ENCODE peak calls at places on chromosomes 11 and 22, in four cellular contexts. K is thyroid gland, W is GM12891, Y is A549. X is an unnamed sample.

GRCh38 chr22:45413368-45414211 is at the start of the genes RIBC2 and SMC1B:
- DNase-seq in K (peak; percentile 71), W (peak; percentile 84), Y (peak; percentile 82), X (peak; percentile 87)

GRCh38 chr11:50088231-50088630 is 55.6 kb downstream of the OR4C45 start:
- DNase-seq in K (no peak), W (no peak), Y (no peak), X (no peak)

GRCh38 chr11:122784325-122785155 is 53.8 kb upstream of the CRTAM start:
- DNase-seq in W (no peak), K (no peak), Y (no peak), X (no peak)

GRCh38 chr22:32917577-32918375 is 116.3 kb downstream of the TIMP3 start:
- DNase-seq in W (no peak), K (peak; percentile 51), Y (no peak), X (no peak)

GRCh38 chr11:11533751-11534150 is 88.1 kb downstream of the GALNT18 start:
- DNase-seq in K (no peak), Y (no peak), W (no peak), X (no peak)

GRCh38 chr11:119218141-119218878 is 12.2 kb downstream of the CBL start:
- DNase-seq in W (no peak), Y (peak; percentile 68), K (no peak), X (peak; percentile 92)

GRCh38 chr11:45805305-45806071 is 539 bp downstream of the SLC35C1 start:
- DNase-seq in K (peak; percentile 30), Y (peak; percentile 25), W (no peak), X (no peak)

GRCh38 chr11:65556470-65557279 is 1.5 kb downstream of the LTBP3 start:
- DNase-seq in W (no peak), K (no peak), Y (no peak), X (no peak)

GRCh38 chr11:71101606-71102005 is 150.8 kb downstream of the SHANK2 start:
- DNase-seq in K (no peak), Y (no peak), W (no peak), X (no peak)

GRCh38 chr22:30574095-30574981 is at the start of gene GAL3ST1:
- DNase-seq in Y (peak; percentile 66), K (no peak), W (no peak), X (no peak)

GRCh38 chr11:46298699-46299424 is 21.4 kb downstream of the CREB3L1 start:
- DNase-seq in W (no peak), Y (no peak), K (no peak), X (no peak)

DNA sequence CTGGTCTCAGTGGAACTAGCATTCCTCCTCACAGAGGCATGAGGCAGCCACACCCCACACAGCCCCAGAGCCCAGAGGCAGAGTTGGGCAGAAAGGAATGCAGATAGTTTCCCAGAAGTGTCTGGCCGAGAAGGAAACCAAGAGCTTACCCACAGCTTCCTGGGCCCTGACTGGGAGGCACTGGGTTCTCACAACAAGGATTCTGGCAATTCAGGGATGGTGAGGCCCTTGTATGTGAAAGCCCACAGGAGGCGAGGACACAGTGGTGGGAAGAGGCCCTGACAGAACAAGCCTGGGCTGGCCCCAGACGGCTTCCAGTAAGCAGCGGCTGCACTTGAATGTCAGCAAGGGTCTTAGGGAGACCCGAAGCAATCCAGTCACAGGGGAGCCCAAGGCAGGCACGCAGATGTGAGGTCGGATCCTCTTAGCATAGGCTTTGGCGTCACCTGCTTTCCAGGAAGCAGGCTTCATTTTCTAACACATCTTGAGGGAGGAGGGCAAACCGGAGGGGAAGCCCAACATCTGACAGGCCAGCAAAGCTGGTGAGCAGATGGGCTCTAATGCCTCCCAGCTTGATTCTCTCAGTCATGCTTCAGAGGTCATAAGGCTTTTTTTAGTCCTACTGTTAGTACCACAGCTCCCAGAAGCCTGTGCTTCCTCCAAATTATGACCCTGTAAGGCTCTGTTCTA is 78.3 kb upstream of the AKIP1 start:
- DNase-seq in K (peak; percentile 45), Y (no peak), W (no peak), X (no peak)
- TF ChIP-seq POLR2A in K (no peak), Y (no peak), W (no peak), X (no peak)

DNA sequence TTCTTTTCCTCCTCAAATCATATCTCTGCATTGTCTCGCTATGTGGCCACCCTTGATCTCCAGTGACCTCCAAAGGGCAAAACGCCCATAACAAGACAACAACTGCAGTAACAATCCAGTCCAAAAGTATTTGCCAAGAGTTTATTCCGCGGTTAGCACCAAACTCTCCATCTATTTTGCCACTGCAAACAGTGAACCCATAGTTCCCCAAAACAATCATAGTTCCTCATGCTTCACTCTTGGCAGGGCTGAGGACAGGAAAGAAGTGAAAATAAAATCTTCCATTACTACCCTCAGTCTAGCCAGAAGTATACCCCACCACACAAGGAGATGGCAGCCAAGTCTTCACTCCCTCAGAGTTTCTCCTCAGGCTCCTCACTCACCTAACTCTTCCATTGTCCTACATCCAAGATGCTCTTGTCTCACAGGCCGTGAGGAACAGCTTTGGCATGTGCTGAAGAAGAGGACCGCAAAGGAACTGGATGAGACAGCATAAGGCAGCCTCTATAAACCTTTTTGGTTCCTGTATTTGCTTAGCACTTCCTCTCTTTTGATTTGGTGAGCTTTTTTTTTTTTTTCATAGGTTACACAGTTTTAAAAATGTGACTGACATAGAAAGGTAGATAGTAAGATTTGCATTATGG is at the start of gene LPXN:
- DNase-seq in K (no peak), W (no peak), Y (no peak), X (no peak)
- TF ChIP-seq POLR2A in K (no peak), W (peak; percentile 98), Y (no peak), X (no peak)

DNA sequence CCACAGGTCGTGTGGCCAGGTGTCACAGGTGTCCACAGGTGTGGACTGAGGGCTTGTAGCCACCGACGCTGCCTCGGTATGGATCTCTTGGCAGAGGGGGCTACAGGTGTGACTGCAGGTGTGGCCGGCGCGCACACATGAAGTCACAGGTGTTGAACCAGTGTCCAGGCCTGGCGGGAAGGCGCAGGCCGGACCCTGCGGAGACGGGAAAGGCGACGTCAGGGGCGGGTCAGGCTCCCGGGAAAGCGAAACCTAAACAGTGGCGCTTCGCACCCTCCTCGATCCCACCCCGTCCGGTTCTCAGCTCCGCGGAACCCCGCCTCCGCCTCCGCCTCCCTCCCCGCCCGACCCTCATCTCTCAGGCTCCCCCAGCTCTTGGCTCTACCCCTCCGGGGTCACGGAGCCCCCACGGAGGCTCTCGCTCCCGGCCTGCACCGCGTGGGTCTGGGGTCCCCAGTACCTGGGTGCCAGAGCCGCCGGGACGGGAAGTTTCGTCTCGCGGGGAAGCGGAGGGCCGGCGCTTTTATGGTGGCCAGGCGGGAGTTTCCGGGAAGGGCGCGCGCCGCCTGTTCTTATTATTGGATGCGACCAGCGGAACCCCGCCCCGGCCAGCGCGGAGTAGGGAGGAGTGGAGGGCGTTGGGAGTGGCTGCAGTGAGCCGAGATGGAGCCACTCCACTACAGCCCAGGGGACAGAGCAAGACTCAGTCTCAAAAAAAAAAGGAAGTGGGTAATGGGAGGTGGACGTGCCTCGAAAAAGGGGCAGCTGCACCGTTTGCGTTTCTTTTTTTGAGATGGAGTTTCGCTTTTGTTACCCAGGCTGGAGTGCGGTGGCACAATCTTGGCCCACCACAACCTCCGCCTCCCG is at the start of gene IRF7:
- DNase-seq in K (peak; percentile 98), Y (peak; percentile 92), W (peak; percentile 96), X (peak; percentile 73)
- TF ChIP-seq POLR2A in K (peak; percentile 87), Y (peak; percentile 61), W (peak; percentile 85), X (peak; percentile 54)

GRCh38 chr22:38860291-38861169 is 11.5 kb downstream of the CBX6 start:
- DNase-seq in Y (no peak), W (no peak), K (no peak), X (no peak)
- TF ChIP-seq POLR2A in Y (no peak), W (peak; percentile 71), K (no peak), X (no peak)

GRCh38 chr11:72793452-72794367 is at the start of gene STARD10:
- DNase-seq in K (peak; percentile 96), Y (peak; percentile 94), W (peak; percentile 96), X (peak; percentile 87)
- TF ChIP-seq POLR2A in K (peak; percentile 63), Y (peak; percentile 48), W (peak; percentile 68), X (peak; percentile 20)

GRCh38 chr11:34052608-34053160 is 1.2 kb downstream of the CAPRIN1 start:
- DNase-seq in Y (no peak), K (peak; percentile 17), W (no peak), X (no peak)

GRCh38 chr11:34051349-34052035 is at the start of gene CAPRIN1:
- DNase-seq in Y (peak; percentile 89), K (peak; percentile 87), W (peak; percentile 86), X (peak; percentile 84)

GRCh38 chr11:34052036-34052607 is 591 bp downstream of the CAPRIN1 start:
- DNase-seq in K (peak; percentile 93), W (peak; percentile 87), Y (peak; percentile 86), X (peak; percentile 64)

GRCh38 chr11:34055218-34056000 is 3.9 kb downstream of the CAPRIN1 start:
- DNase-seq in Y (no peak), K (no peak), W (no peak), X (no peak)

DNA sequence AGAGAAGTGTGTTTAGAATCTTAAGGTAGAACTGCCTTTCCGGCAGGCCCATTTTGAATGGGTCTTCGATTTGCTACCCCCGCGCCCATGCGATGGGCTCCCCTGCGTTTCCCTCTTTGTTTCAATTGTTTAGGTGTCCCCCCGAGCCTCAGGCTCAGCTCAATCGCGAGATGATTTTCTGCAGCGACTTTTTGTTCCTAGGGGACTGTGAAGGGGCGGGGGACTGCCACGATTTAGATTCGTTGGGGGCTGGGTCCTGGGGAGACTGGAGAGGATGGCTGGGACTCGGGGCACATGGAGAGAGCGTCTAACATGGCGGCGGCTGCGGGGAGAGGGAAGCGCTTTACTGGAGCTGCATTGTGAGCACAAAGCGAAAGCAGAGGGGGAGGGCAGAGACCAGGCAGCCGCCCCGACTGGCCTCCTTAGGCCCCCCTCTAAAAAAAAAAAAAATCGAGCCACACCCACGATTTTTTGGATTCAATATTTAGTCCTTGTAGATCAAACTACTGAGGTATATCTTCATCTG is 1.7 kb downstream of the CAPRIN1 start:
- DNase-seq in W (peak; percentile 46), Y (peak; percentile 73), K (peak; percentile 61), X (no peak)
- TF ChIP-seq POLR2A in W (peak; percentile 65), Y (peak; percentile 43), K (peak; percentile 19), X (no peak)

DNA sequence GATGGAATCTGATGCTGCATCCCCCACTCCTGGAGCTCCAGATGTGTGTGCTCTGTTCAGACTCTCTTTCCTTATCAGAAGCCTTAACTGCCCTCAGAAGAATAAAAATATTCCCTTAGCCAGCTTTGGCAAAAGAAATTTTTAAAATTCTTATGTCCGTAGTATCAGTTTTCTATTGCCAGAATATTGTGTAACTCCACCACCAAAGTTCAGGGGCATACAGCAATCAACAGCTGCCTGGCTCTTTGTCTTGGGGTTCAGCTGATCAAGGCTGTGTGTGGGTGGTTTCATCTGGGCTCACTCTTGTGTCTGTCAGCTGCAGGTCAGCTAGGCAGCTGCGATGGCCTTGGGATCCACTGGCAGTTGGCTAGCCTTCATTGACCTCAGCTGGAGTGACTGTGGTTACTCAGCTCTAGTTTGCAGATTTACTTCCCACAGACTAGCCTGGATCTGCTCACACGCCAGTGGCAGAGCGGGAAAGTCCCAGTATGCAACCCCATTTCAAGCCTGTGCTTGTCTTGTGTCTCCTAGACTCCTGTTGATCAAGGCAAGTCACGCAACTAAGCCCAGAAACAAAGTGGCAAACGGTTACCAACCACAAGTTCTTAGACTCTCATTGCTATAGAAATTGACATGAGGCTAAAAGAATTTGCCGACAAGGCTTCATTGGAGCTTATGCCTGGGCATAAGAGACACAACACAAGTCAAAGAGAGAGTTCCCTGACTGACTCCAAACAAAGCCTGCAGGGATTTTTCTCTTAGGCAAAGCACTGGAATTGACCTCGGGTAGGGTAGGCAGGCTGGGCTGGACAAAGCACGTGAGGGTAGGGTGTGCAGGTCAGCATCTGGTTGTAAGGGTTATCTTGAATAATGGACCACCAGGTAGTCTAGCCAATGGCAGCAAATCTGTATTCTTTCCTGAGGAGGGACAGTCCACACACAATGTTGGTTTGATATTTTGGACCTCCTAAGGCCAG is 7.5 kb downstream of the TMEM138 start:
- DNase-seq in Y (no peak), W (no peak), K (peak; percentile 20), X (no peak)
- TF ChIP-seq POLR2A in Y (no peak), W (no peak), K (no peak), X (no peak)

X was measured in HCT116.